ENCODE peak calls at places on chromosomes 12 and 14, in four cellular contexts. I, X, W and U are unnamed samples.

GRCh38 chr12:11797317-11797913 is 147.9 kb downstream of the ETV6 start:
- DNase-seq in X (peak; percentile 6), W (no peak), I (no peak), U (no peak)

GRCh38 chr12:51871126-51871525 is 16.8 kb upstream of the ANKRD33 start:
- DNase-seq in W (no peak), I (no peak), X (no peak), U (no peak)

GRCh38 chr12:26528943-26529342 is 304.1 kb downstream of the ITPR2 start:
- DNase-seq in W (no peak), I (no peak), X (no peak), U (no peak)

GRCh38 chr14:102089621-102090343 is 2.9 kb upstream of the HSP90AA1 start:
- DNase-seq in I (no peak), W (no peak), X (no peak), U (no peak)

GRCh38 chr12:68154768-68155167 is 4.8 kb downstream of the IFNG start:
- DNase-seq in W (no peak), I (no peak), X (no peak), U (no peak)

GRCh38 chr14:77086951-77087350 is 11.1 kb upstream of the CIPC start:
- DNase-seq in W (no peak), X (no peak), I (no peak), U (no peak)

GRCh38 chr12:60174914-60175313 is 579.1 kb downstream of the SLC16A7 start:
- DNase-seq in I (no peak), W (no peak), X (no peak), U (no peak)

GRCh38 chr14:60327447-60328331 is 78.7 kb downstream of the PPM1A start:
- DNase-seq in I (no peak), X (no peak), W (peak; percentile 73), U (peak; percentile 53)

GRCh38 chr14:105019861-105020814 is 745 bp downstream of the CDCA4 start:
- DNase-seq in X (no peak), I (no peak), W (peak; percentile 72), U (no peak)
- TF ChIP-seq CTCF in X (no peak), I (no peak), W (peak; percentile 5), U (no peak)

GRCh38 chr12:31868980-31869379 is 90.2 kb upstream of the RESF1 start:
- DNase-seq in W (no peak), I (no peak), X (peak; percentile 41), U (no peak)

GRCh38 chr12:31865023-31865422 is 94.2 kb upstream of the RESF1 start:
- DNase-seq in X (no peak), W (no peak), I (no peak), U (no peak)

GRCh38 chr12:31872831-31873604 is 86.2 kb upstream of the RESF1 start:
- DNase-seq in I (no peak), X (no peak), W (no peak), U (no peak)

GRCh38 chr12:31866523-31866922 is 92.7 kb upstream of the RESF1 start:
- DNase-seq in I (no peak), X (no peak), W (no peak), U (no peak)

DNA sequence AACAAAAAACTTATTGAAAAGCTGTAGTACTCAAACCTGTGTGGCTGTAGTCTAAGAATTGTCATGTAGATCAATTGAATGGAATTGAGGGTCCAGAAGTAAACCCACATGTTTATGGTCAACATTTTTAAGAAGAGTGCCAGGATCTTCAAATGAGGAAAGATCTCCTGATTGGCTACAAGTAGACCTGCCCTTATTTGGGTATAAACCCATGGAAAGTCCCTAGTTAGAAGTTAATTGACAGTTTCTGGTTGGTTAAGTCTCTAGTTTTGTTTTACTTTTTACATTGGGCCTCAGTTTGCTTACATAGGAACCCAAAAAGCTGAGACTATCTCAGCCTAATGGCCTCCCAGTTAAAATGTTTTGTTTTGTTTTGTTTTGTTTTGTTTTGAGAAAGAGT is 91.9 kb upstream of the RESF1 start:
- DNase-seq in I (no peak), W (no peak), X (no peak), U (no peak)
- H3K4me3 ChIP-seq in I (no peak overlapping the region), W (no peak overlapping the region), X (no peak overlapping the region), U (no peak overlapping the region)

GRCh38 chr12:113949321-113950305 is 16.5 kb downstream of the RBM19 start:
- DNase-seq in X (no peak), W (no peak), I (no peak), U (no peak)
- TF ChIP-seq CTCF in X (no peak), W (no peak), I (no peak), U (no peak)

GRCh38 chr12:103929051-103929908 is 930 bp upstream of the HSP90B1 start:
- DNase-seq in W (peak; percentile 86), X (peak; percentile 90), I (peak; percentile 69), U (peak; percentile 87)

GRCh38 chr12:103930787-103931536 is 752 bp downstream of the HSP90B1 start:
- DNase-seq in I (no peak), X (no peak), W (peak; percentile 64), U (peak; percentile 54)

GRCh38 chr12:103936679-103937078 is 6.5 kb downstream of the HSP90B1 start:
- DNase-seq in W (no peak), X (no peak), I (no peak), U (no peak)

GRCh38 chr12:103929909-103930786 is at the start of gene HSP90B1:
- DNase-seq in W (peak; percentile 100), X (peak; percentile 99), I (peak; percentile 98), U (peak; percentile 100)

GRCh38 chr12:103933237-103933636 is 3.0 kb downstream of the HSP90B1 start:
- DNase-seq in X (no peak), I (no peak), W (no peak), U (no peak)
- H3K4me3 ChIP-seq in X (peak overlapping the region; percentile 88), I (no peak overlapping the region), W (peak overlapping the region; percentile 99), U (peak overlapping the region; percentile 85)

GRCh38 chr14:103529383-103530365 is 678 bp downstream of the TRMT61A start:
- DNase-seq in W (no peak), X (no peak), I (no peak), U (no peak)
- TF ChIP-seq CTCF in W (no peak), X (no peak), I (no peak), U (no peak)

GRCh38 chr12:7072024-7072423 is 11.5 kb downstream of the C1S start:
- DNase-seq in W (no peak), X (no peak), I (no peak), U (no peak)

GRCh38 chr12:7078163-7078562 is 14.1 kb downstream of the C1R start:
- DNase-seq in X (no peak), I (no peak), W (no peak), U (no peak)

GRCh38 chr12:7076493-7076892 is 15.8 kb downstream of the C1R start:
- DNase-seq in W (no peak), X (no peak), I (no peak), U (no peak)

GRCh38 chr12:7075931-7076330 is 15.4 kb downstream of the C1S start:
- DNase-seq in I (no peak), W (no peak), X (no peak), U (no peak)

DNA sequence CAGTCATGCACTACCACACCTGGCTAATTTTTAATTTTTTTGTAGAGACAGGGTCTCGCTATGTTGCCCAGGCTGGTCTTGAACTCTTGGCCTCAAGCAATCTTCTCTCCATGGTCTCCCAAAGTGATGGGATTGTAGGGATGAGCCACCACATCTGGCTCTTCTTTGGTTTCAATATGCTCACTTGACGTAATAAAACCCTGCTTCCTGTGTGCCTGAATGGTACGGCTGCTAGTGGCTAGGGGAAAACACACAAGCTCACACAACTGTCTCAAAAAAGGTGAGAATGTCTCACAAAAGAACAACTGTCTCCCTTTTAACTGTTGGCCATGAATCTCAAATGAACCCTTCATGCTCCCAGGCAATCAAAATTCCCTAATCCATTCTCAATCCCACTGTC is 15.0 kb downstream of the C1S start:
- DNase-seq in I (no peak), X (no peak), W (no peak), U (no peak)
- H3K4me3 ChIP-seq in I (no peak overlapping the region), X (no peak overlapping the region), W (no peak overlapping the region), U (no peak overlapping the region)

DNA sequence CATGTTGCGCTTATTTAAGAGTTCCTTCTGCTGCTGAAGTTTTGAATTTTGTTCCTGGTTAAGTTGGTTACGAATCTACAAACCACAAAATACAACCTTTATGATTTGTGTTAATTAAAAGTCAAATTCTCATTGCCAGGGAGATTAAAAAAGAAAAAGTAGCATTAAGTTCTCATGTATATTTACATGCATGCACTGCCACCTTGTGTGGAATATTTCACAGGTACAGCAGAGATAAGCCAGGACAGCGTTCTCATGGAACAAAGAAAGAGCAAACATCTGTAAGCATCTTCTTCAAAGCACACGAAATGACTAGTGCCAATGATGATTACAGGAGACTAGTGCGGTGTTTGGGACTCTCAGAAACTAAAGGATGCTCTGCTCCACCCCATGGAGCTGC is 34.2 kb downstream of the ZFYVE21 start:
- DNase-seq in W (no peak), X (no peak), I (no peak), U (no peak)
- TF ChIP-seq CTCF in W (no peak), X (no peak), I (no peak), U (no peak)